ENCODE peak calls at places on chromosomes 5 and 9, in ten cellular contexts. X is NCI-H2029; V is activated naive CD4-positive, alpha-beta T cell treated with anti-CD3 and anti-CD28 coated beads for 36 hours; C is neural crest cell; L is WERI-Rb-1; T is naive B cell; Q is amygdala; J is tibial nerve; E is astrocyte of the spinal cord; F is T-helper 2 cell. N is an unnamed sample.

GRCh38 chr5:54571462-54571861 is 53.9 kb downstream of the SNX18 start:
- DNase-seq in F (no peak), T (no peak), J (no peak), Q (no peak), X (no peak), E (no peak), V (no peak), C (no peak), L (no peak), N (no peak)

GRCh38 chr9:136051568-136052432 is 43.3 kb downstream of the NACC2 start:
- DNase-seq in J (peak; percentile 51), C (peak; percentile 61), E (peak; percentile 97), V (peak; percentile 58), Q (peak; percentile 90), L (peak; percentile 57), X (peak; percentile 81), T (no peak), F (no peak), N (peak; percentile 93)

GRCh38 chr9:25472085-25472607 is 206.1 kb downstream of the TUSC1 start:
- DNase-seq in C (no peak), L (no peak), T (no peak), V (no peak), F (no peak), J (no peak), E (no peak), X (no peak), Q (no peak), N (no peak)

GRCh38 chr5:116583085-116583766 is 8.6 kb upstream of the SEMA6A start:
- DNase-seq in C (no peak), E (peak; percentile 27), J (no peak), V (no peak), T (no peak), X (no peak), Q (no peak), F (no peak), L (no peak), N (no peak)

GRCh38 chr9:130713286-130713975 is 19.9 kb downstream of the EXOSC2 start:
- DNase-seq in F (peak; percentile 7), V (no peak), L (no peak), C (no peak), J (no peak), Q (peak; percentile 5), T (no peak), E (peak; percentile 32), X (no peak), N (no peak)

GRCh38 chr5:110338336-110339083 is 388.0 kb downstream of the TMEM232 start:
- DNase-seq in L (no peak), C (no peak), T (no peak), V (no peak), Q (no peak), X (no peak), E (no peak), J (no peak), F (no peak), N (no peak)

GRCh38 chr9:94631599-94631998 is 7.7 kb downstream of the FBP1 start:
- DNase-seq in F (no peak), E (no peak), V (no peak), J (no peak), X (no peak), Q (no peak), C (no peak), T (no peak), L (no peak), N (no peak)

GRCh38 chr5:132427285-132428146 is 58.0 kb downstream of the SLC22A5 start:
- DNase-seq in L (no peak), J (no peak), T (peak; percentile 40), E (no peak), C (no peak), V (peak; percentile 78), Q (peak; percentile 19), X (peak; percentile 95), F (peak; percentile 47), N (no peak)

GRCh38 chr5:140041492-140042421 is 1.3 kb downstream of the NRG2 start:
- DNase-seq in X (peak; percentile 8), C (peak; percentile 23), V (peak; percentile 4), Q (peak; percentile 61), E (peak; percentile 48), T (no peak), F (no peak), L (peak; percentile 46), J (peak; percentile 22), N (peak; percentile 62)

GRCh38 chr9:130847306-130848217 is 12.5 kb downstream of the ABL1 start:
- DNase-seq in L (no peak), Q (no peak), F (no peak), X (no peak), T (no peak), C (no peak), E (peak; percentile 99), J (peak; percentile 84), V (no peak), N (peak; percentile 80)

GRCh38 chr5:54133917-54134316 is 176.5 kb downstream of the ARL15 start:
- DNase-seq in X (no peak), Q (no peak), J (no peak), C (no peak), F (no peak), T (no peak), V (no peak), E (no peak), L (no peak), N (no peak)

GRCh38 chr5:135110941-135111596 is 77.0 kb upstream of the PITX1 start:
- DNase-seq in L (no peak), T (no peak), E (no peak), Q (no peak), F (no peak), V (no peak), X (no peak), J (no peak), C (no peak), N (no peak)

GRCh38 chr9:89340332-89340731 is 22.0 kb downstream of the SECISBP2 start:
- DNase-seq in Q (no peak), V (peak; percentile 31), J (no peak), L (no peak), C (no peak), T (no peak), E (no peak), F (no peak), X (no peak), N (no peak)

GRCh38 chr9:5922192-5922591 is 31.5 kb downstream of the MLANA start:
- DNase-seq in E (no peak), T (no peak), J (no peak), Q (no peak), F (no peak), C (no peak), L (no peak), V (no peak), X (no peak), N (no peak)

GRCh38 chr5:165622864-165623536 is 2117.6 kb downstream of the MAT2B start:
- DNase-seq in C (no peak), Q (no peak), L (no peak), J (no peak), F (no peak), X (peak; percentile 2), V (no peak), T (no peak), E (peak; percentile 10), N (no peak)

GRCh38 chr5:116497648-116498047 is 77.0 kb downstream of the SEMA6A start:
- DNase-seq in X (no peak), V (no peak), C (no peak), Q (no peak), F (no peak), J (no peak), L (no peak), T (no peak), E (no peak), N (no peak)

GRCh38 chr5:15007549-15008142 is 136.1 kb upstream of the ANKH start:
- DNase-seq in L (no peak), J (no peak), F (no peak), C (no peak), Q (no peak), V (no peak), E (peak; percentile 17), X (no peak), T (no peak), N (no peak)

GRCh38 chr5:36635721-36636390 is 29.4 kb downstream of the SLC1A3 start:
- DNase-seq in L (no peak), F (no peak), C (no peak), Q (no peak), E (no peak), V (no peak), J (no peak), X (no peak), T (no peak), N (no peak)

GRCh38 chr5:142508027-142508426 is 177.9 kb downstream of the FGF1 start:
- DNase-seq in Q (no peak), T (no peak), L (peak; percentile 30), E (no peak), F (no peak), C (no peak), V (no peak), X (no peak), J (no peak), N (no peak)

GRCh38 chr9:88106492-88106891 is 31.8 kb downstream of the SPATA31C2 start:
- DNase-seq in J (no peak), F (no peak), E (peak; percentile 27), C (no peak), Q (no peak), V (peak; percentile 34), X (no peak), L (peak; percentile 31), T (no peak), N (no peak)

GRCh38 chr9:127418037-127418471 is 6.1 kb upstream of the ZNF79 start:
- DNase-seq in V (peak; percentile 60), F (peak; percentile 19), J (no peak), T (peak; percentile 24), L (peak; percentile 89), Q (no peak), X (peak; percentile 24), E (no peak), C (no peak), N (no peak)

GRCh38 chr9:38066907-38067610 is 2.0 kb downstream of the SHB start:
- DNase-seq in J (no peak), T (no peak), L (peak; percentile 32), Q (no peak), V (peak; percentile 57), F (peak; percentile 6), C (no peak), X (no peak), E (peak; percentile 38), N (no peak)

GRCh38 chr5:115351356-115352195 is 55.1 kb upstream of the CCDC112 start:
- DNase-seq in T (no peak), Q (no peak), L (no peak), V (no peak), X (no peak), F (no peak), J (no peak), E (peak; percentile 72), C (no peak), N (peak; percentile 13)

GRCh38 chr5:111461261-111461671 is 51.1 kb downstream of the STARD4 start:
- DNase-seq in C (peak; percentile 6), V (no peak), L (peak; percentile 35), Q (peak; percentile 32), J (no peak), T (no peak), X (no peak), F (no peak), E (peak; percentile 6), N (no peak)